ENCODE peak calls at places on chromosome 21, in four cellular contexts. One of them, this sample, is unnamed.

GRCh38 chr21:35649186-35649585 is 411.1 kb downstream of the SETD4 start:
- DNase-seq in GM12878: no peak
- DNase-seq in H1: no peak
- DNase-seq in HepG2: no peak
- DNase-seq in this sample: peak; percentile 11

GRCh38 chr21:15141236-15141970 is 76.6 kb upstream of the NRIP1 start:
- DNase-seq in H1: no peak
- DNase-seq in GM12878: no peak
- DNase-seq in HepG2: no peak
- DNase-seq in this sample: no peak

GRCh38 chr21:34865922-34866271 is 183.2 kb downstream of the RUNX1 start:
- DNase-seq in H1: peak; percentile 49
- DNase-seq in HepG2: peak; percentile 16
- DNase-seq in GM12878: peak; percentile 74
- DNase-seq in this sample: peak; percentile 97

GRCh38 chr21:41427556-41427955 is 1.5 kb downstream of the MX1 start:
- DNase-seq in H1: peak; percentile 33
- DNase-seq in GM12878: no peak
- DNase-seq in HepG2: no peak
- DNase-seq in this sample: no peak

GRCh38 chr21:46229133-46229922 is 754 bp upstream of the LSS start:
- DNase-seq in GM12878: no peak
- DNase-seq in H1: no peak
- DNase-seq in HepG2: peak; percentile 37
- DNase-seq in this sample: peak; percentile 40

GRCh38 chr21:36245649-36246048 is 74.3 kb upstream of the MORC3 start:
- DNase-seq in GM12878: no peak
- DNase-seq in HepG2: no peak
- DNase-seq in H1: no peak
- DNase-seq in this sample: no peak

GRCh38 chr21:19853709-19854575 is 1144.3 kb upstream of the NCAM2 start:
- DNase-seq in HepG2: no peak
- DNase-seq in GM12878: no peak
- DNase-seq in H1: no peak
- DNase-seq in this sample: no peak

GRCh38 chr21:45986316-45987051 is 4.9 kb downstream of the COL6A1 start:
- DNase-seq in H1: no peak
- DNase-seq in GM12878: no peak
- DNase-seq in HepG2: no peak
- DNase-seq in this sample: no peak

GRCh38 chr21:35521293-35521692 is 472.2 kb upstream of the RUNX1 start:
- DNase-seq in H1: no peak
- DNase-seq in HepG2: no peak
- DNase-seq in GM12878: no peak
- DNase-seq in this sample: peak; percentile 78

GRCh38 chr21:35664683-35665082 is 395.6 kb downstream of the SETD4 start:
- DNase-seq in GM12878: peak; percentile 11
- DNase-seq in H1: no peak
- DNase-seq in HepG2: peak; percentile 3
- DNase-seq in this sample: no peak

GRCh38 chr21:24395320-24395933 is 1211.9 kb downstream of the MRPL39 start:
- DNase-seq in H1: no peak
- DNase-seq in HepG2: no peak
- DNase-seq in GM12878: no peak
- DNase-seq in this sample: no peak

GRCh38 chr21:41465176-41465781 is 39.2 kb downstream of the MX1 start:
- DNase-seq in GM12878: no peak
- DNase-seq in H1: no peak
- DNase-seq in HepG2: no peak
- DNase-seq in this sample: no peak

GRCh38 chr21:16578912-16579311 is 849.1 kb downstream of the USP25 start:
- DNase-seq in HepG2: no peak
- DNase-seq in H1: no peak
- DNase-seq in GM12878: no peak
- DNase-seq in this sample: no peak

GRCh38 chr21:42674351-42674940 is 21.0 kb downstream of the PDE9A start:
- DNase-seq in H1: peak; percentile 66
- DNase-seq in HepG2: no peak
- DNase-seq in GM12878: no peak
- DNase-seq in this sample: no peak

GRCh38 chr21:42670884-42671283 is 17.5 kb downstream of the PDE9A start:
- DNase-seq in H1: no peak
- DNase-seq in HepG2: no peak
- DNase-seq in GM12878: no peak
- DNase-seq in this sample: no peak

GRCh38 chr21:42671778-42672593 is 18.6 kb downstream of the PDE9A start:
- DNase-seq in GM12878: no peak
- DNase-seq in HepG2: peak; percentile 73
- DNase-seq in H1: no peak
- DNase-seq in this sample: no peak

GRCh38 chr21:42673633-42674328 is 20.4 kb downstream of the PDE9A start:
- DNase-seq in GM12878: no peak
- DNase-seq in HepG2: no peak
- DNase-seq in H1: no peak
- DNase-seq in this sample: no peak

DNA sequence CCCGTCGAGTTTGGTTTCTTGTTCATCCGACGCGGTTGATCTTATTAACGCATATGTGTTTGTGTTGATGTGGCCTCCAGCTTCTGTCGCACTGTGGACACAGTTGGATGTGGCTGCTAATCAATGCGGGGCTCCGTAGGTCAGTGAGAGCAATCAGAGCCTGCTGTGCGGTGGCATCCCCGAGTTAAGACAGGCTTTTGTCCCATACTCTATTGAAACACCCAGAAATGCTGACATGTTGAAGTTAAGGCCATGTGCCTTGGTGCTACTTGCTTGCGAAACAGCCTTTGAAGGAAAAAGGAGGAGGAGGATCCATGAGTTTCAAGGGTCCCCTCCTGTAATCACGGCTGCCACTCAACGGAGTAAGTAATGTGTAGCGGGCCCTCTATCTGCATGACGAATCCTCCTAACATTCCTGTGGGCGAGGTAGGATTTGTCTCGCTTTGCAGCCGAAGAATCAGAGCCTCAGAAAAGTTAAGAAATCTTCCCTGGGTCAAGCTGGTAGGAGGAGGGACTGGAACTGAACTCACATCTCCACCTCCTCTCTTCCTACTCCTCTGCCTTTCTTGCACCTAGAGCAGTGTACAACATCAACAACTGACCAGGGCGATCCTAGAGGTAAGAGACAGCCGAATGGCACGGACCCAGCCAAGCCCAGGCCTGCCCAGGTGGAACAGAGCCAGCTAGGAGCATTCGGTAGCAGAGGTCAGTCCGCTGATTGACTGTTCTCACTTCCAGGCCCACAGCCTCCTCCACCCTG is 19.5 kb downstream of the PDE9A start:
- DNase-seq in HepG2: no peak
- DNase-seq in GM12878: no peak
- DNase-seq in H1: no peak
- DNase-seq in this sample: no peak
- TF ChIP-seq ZNF274 in HepG2: no peak
- TF ChIP-seq ZNF274 in GM12878: no peak
- TF ChIP-seq ZNF274 in H1: no peak
- TF ChIP-seq ZNF274 in this sample: no peak

GRCh38 chr21:39384674-39385298 is 35.9 kb upstream of the HMGN1 start:
- DNase-seq in GM12878: no peak
- DNase-seq in HepG2: peak; percentile 12
- DNase-seq in H1: no peak
- DNase-seq in this sample: no peak
- TF ChIP-seq SUZ12 in GM12878: no peak
- TF ChIP-seq SUZ12 in HepG2: no peak
- TF ChIP-seq SUZ12 in H1: no peak
- TF ChIP-seq SUZ12 in this sample: no peak

DNA sequence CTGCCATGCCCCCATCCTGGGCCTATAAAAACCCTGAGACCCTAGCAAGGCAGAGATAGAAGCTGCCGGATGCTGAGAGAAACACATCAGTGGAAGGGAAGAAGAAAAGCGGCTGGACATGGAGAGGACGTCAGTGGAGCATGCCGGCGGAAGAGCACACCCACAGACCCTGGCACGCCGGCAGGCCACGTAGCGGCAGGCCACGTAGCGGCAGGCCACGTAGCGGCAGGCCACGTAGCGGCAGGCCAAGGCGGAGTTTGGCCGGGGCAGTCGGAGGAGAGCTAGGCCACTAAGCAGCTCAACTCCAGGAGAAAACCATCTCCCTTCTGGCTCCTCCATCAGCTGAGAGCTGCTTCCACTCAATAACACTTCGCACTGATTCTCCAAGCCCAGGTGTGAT is 35.1 kb downstream of the LRRC3 start:
- DNase-seq in GM12878: no peak
- DNase-seq in H1: no peak
- DNase-seq in HepG2: no peak
- DNase-seq in this sample: no peak
- H3K4me1 ChIP-seq in GM12878: no peaks in the 10 kb centered on the region
- H3K4me1 ChIP-seq in H1: no peaks in the 10 kb centered on the region
- H3K4me1 ChIP-seq in HepG2: peaks cover 41% of the 10 kb centered on the region
- H3K4me1 ChIP-seq in this sample: no peaks in the 10 kb centered on the region

DNA sequence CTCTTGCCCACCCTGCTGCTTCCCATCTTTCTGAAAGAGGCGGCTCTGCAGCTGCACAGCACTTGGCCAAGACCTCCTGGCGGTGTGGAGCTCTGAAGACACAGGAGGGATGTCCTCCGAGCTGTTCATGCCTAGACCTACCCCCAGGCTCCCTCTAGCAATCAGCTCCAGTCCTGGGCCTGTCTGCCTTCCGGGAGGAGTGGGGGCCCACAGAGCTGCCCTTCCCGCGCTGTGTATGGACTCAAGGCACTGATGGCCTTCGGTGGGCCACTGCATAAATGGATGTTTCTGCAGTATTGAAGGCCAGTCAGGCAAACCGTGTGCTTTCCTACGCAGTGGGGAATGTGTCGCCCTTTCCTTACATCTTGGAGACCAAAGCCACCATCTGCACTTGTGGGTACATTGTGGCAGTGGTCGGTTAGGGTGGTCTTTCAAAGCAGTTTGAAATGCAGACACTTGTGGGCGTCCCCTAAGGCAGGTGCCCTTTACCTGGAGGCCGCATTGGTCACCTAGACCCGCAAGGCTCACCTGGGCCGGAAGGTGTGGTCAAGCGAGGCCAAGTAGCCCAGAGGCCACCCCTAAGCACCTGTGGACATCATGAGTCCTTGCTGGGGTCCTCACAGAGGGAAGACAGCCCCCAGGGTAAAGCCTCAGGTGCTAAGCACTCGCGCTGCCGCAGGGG is 912 bp upstream of the PKNOX1 start:
- DNase-seq in GM12878: no peak
- DNase-seq in H1: no peak
- DNase-seq in HepG2: no peak
- DNase-seq in this sample: no peak
- TF ChIP-seq ZNF274 in GM12878: no peak
- TF ChIP-seq ZNF274 in H1: no peak
- TF ChIP-seq ZNF274 in HepG2: peak; percentile 88
- TF ChIP-seq ZNF274 in this sample: no peak